ENCODE peak calls at places on chromosomes 3 and 15, in four cellular contexts. J is H9, V is HAP-1, H is Right ventricle myocardium superior. G is an unnamed sample.

GRCh38 chr3:14774431-14774830 is 44.3 kb upstream of the FGD5 start:
- DNase-seq in V (no peak), H (peak; percentile 22), J (peak; percentile 49), G (no peak)

GRCh38 chr3:111735271-111735758 is 123.8 kb upstream of the PHLDB2 start:
- DNase-seq in J (no peak), V (peak; percentile 66), H (no peak), G (no peak)

GRCh38 chr15:25182098-25182478 is 227.3 kb downstream of the SNRPN start:
- DNase-seq in H (peak; percentile 27), J (no peak), V (no peak), G (no peak)

GRCh38 chr3:179418610-179419009 is 32.7 kb downstream of the GNB4 start:
- DNase-seq in J (no peak), H (no peak), V (no peak), G (no peak)

GRCh38 chr15:77499087-77499765 is 78.5 kb downstream of the HMG20A start:
- DNase-seq in J (no peak), H (no peak), V (no peak), G (no peak)

GRCh38 chr15:98966036-98966787 is 41.4 kb downstream of the PGPEP1L start:
- DNase-seq in V (no peak), J (no peak), H (no peak), G (no peak)

GRCh38 chr15:41151451-41152005 is 35.4 kb upstream of the INO80 start:
- DNase-seq in V (no peak), H (no peak), J (peak; percentile 29), G (no peak)

GRCh38 chr3:152471814-152472605 is 203.3 kb downstream of the MBNL1 start:
- DNase-seq in V (peak; percentile 63), H (peak; percentile 44), J (peak; percentile 37), G (peak; percentile 78)

GRCh38 chr15:99708563-99708962 is 24.7 kb downstream of the LYSMD4 start:
- DNase-seq in H (peak; percentile 85), V (no peak), J (no peak), G (no peak)

GRCh38 chr15:83746231-83746630 is 92.3 kb downstream of the ADAMTSL3 start:
- DNase-seq in J (no peak), H (no peak), V (no peak), G (no peak)

G was measured in AML-193.